ENCODE peak calls at places on chromosomes 2 and 18, in eight cellular contexts. G is uterus; V is hepatic stellate cell; S is nephron progenitor cell; B is NCI-H226; K is A549; D is effector memory CD8-positive, alpha-beta T cell; A is ecto neural progenitor cell. L is an unnamed sample.

GRCh38 chr18:46174317-46175039 is 70.3 kb downstream of the HAUS1 start:
- DNase-seq in G (no peak), V (peak; percentile 53), S (peak; percentile 62), B (no peak), K (no peak), D (peak; percentile 12), A (peak; percentile 66), L (peak; percentile 45)

GRCh38 chr18:48124857-48125626 is 194.6 kb upstream of the SMAD2 start:
- DNase-seq in G (no peak), V (no peak), S (no peak), B (no peak), K (no peak), D (no peak), A (no peak), L (no peak)

GRCh38 chr2:221103930-221104329 is 468.2 kb downstream of the EPHA4 start:
- DNase-seq in G (peak; percentile 21), V (no peak), S (no peak), B (no peak), K (no peak), D (no peak), A (no peak), L (no peak)

GRCh38 chr2:9655441-9656269 is 24.9 kb upstream of the YWHAQ start:
- DNase-seq in G (no peak), V (peak; percentile 84), S (no peak), B (peak; percentile 75), K (peak; percentile 73), D (peak; percentile 28), A (no peak), L (peak; percentile 86)

GRCh38 chr2:98188351-98189046 is 101.5 kb downstream of the VWA3B start:
- DNase-seq in G (no peak), V (no peak), S (no peak), B (peak; percentile 54), K (no peak), D (no peak), A (no peak), L (no peak)

GRCh38 chr18:26416652-26417150 is 131.7 kb downstream of the KCTD1 start:
- DNase-seq in G (no peak), V (no peak), S (no peak), B (no peak), K (no peak), D (no peak), A (no peak), L (no peak)

GRCh38 chr18:24584777-24585176 is 124.3 kb downstream of the HRH4 start:
- DNase-seq in G (no peak), V (no peak), S (no peak), B (no peak), K (no peak), D (no peak), A (no peak), L (no peak)

GRCh38 chr2:197152451-197153228 is 157.9 kb downstream of the ANKRD44 start:
- DNase-seq in G (no peak), V (peak; percentile 56), S (no peak), B (peak; percentile 34), K (peak; percentile 19), D (no peak), A (no peak), L (no peak)

GRCh38 chr2:218405365-218406208 is 5.9 kb downstream of the CTDSP1 start:
- DNase-seq in G (peak; percentile 60), V (no peak), S (no peak), B (no peak), K (no peak), D (no peak), A (no peak), L (no peak)

GRCh38 chr2:55371387-55371786 is 48.3 kb downstream of the CCDC88A start:
- DNase-seq in G (no peak), V (no peak), S (no peak), B (no peak), K (no peak), D (no peak), A (no peak), L (no peak)

GRCh38 chr2:162106146-162106551 is 32.1 kb upstream of the DPP4 start:
- DNase-seq in G (no peak), V (no peak), S (no peak), B (peak; percentile 53), K (no peak), D (no peak), A (no peak), L (no peak)

GRCh38 chr2:126979604-126980003 is 80.9 kb downstream of the TEX51 start:
- DNase-seq in G (no peak), V (no peak), S (no peak), B (no peak), K (no peak), D (no peak), A (no peak), L (no peak)

GRCh38 chr2:127358044-127358443 is 29.7 kb downstream of the MAP3K2 start:
- DNase-seq in G (no peak), V (no peak), S (no peak), B (peak; percentile 55), K (peak; percentile 45), D (no peak), A (no peak), L (no peak)

GRCh38 chr18:46333371-46334199 is 229.4 kb downstream of the HAUS1 start:
- DNase-seq in G (no peak), V (no peak), S (peak; percentile 78), B (no peak), K (peak; percentile 31), D (peak; percentile 19), A (peak; percentile 79), L (peak; percentile 52)

GRCh38 chr2:39202639-39203369 is 41.0 kb downstream of the CDKL4 start:
- DNase-seq in G (no peak), V (no peak), S (no peak), B (no peak), K (no peak), D (no peak), A (no peak), L (no peak)

GRCh38 chr2:2271471-2271941 is 59.6 kb downstream of the MYT1L start:
- DNase-seq in G (peak; percentile 16), V (no peak), S (no peak), B (no peak), K (no peak), D (no peak), A (no peak), L (peak; percentile 94)

GRCh38 chr18:4024702-4025101 is 430.4 kb downstream of the DLGAP1 start:
- DNase-seq in G (no peak), V (no peak), S (no peak), B (no peak), K (no peak), D (no peak), A (no peak), L (no peak)

GRCh38 chr18:2903006-2903405 is 56.2 kb downstream of the EMILIN2 start:
- DNase-seq in G (peak; percentile 90), V (peak; percentile 69), S (no peak), B (peak; percentile 58), K (no peak), D (no peak), A (no peak), L (no peak)

GRCh38 chr2:96146151-96146880 is 1.1 kb upstream of the DUSP2 start:
- DNase-seq in G (peak; percentile 15), V (no peak), S (no peak), B (peak; percentile 62), K (no peak), D (peak; percentile 82), A (no peak), L (no peak)

GRCh38 chr18:50405582-50406271 is 30.9 kb downstream of the SKA1 start:
- DNase-seq in G (no peak), V (no peak), S (peak; percentile 25), B (no peak), K (no peak), D (no peak), A (no peak), L (no peak)

GRCh38 chr18:58989184-58989759 is 124.6 kb downstream of the ZNF532 start:
- DNase-seq in G (no peak), V (no peak), S (no peak), B (no peak), K (no peak), D (no peak), A (no peak), L (no peak)

GRCh38 chr18:27004056-27004829 is 138.7 kb upstream of the AQP4 start:
- DNase-seq in G (no peak), V (no peak), S (no peak), B (no peak), K (peak; percentile 13), D (no peak), A (no peak), L (peak; percentile 4)

GRCh38 chr2:11187083-11187619 is 31.9 kb downstream of the SLC66A3 start:
- DNase-seq in G (no peak), V (no peak), S (no peak), B (no peak), K (peak; percentile 35), D (no peak), A (no peak), L (peak; percentile 71)

GRCh38 chr2:3267869-3268704 is 109.5 kb downstream of the EIPR1 start:
- DNase-seq in G (no peak), V (no peak), S (no peak), B (no peak), K (no peak), D (no peak), A (no peak), L (no peak)

GRCh38 chr2:100818003-100818605 is 1.8 kb upstream of the NPAS2 start:
- DNase-seq in G (peak; percentile 49), V (peak; percentile 14), S (no peak), B (no peak), K (no peak), D (no peak), A (no peak), L (no peak)

GRCh38 chr2:123380536-123380935 is 644.6 kb upstream of the CNTNAP5 start:
- DNase-seq in G (no peak), V (no peak), S (peak; percentile 12), B (no peak), K (no peak), D (no peak), A (no peak), L (no peak)

GRCh38 chr2:61006486-61007105 is 10.9 kb upstream of the PEX13 start:
- DNase-seq in G (no peak), V (no peak), S (no peak), B (no peak), K (no peak), D (no peak), A (no peak), L (no peak)

GRCh38 chr18:25990473-25990872 is 99.9 kb downstream of the SS18 start:
- DNase-seq in G (no peak), V (no peak), S (no peak), B (no peak), K (no peak), D (no peak), A (no peak), L (no peak)

GRCh38 chr2:148253716-148254115 is 232.8 kb downstream of the MBD5 start:
- DNase-seq in G (no peak), V (no peak), S (no peak), B (peak; percentile 20), K (peak; percentile 39), D (no peak), A (no peak), L (no peak)

GRCh38 chr2:62660087-62660486 is 45.4 kb upstream of the EHBP1 start:
- DNase-seq in G (no peak), V (no peak), S (no peak), B (no peak), K (no peak), D (no peak), A (no peak), L (no peak)

GRCh38 chr2:199055336-199055735 is 402.4 kb downstream of the SATB2 start:
- DNase-seq in G (no peak), V (no peak), S (no peak), B (no peak), K (no peak), D (no peak), A (no peak), L (no peak)

L was measured in SJSA1.